ENCODE peak calls at places on chromosomes 5 and 9, in four cellular contexts. One of them, this sample, is unnamed.

GRCh38 chr9:12771891-12772290 is 2.9 kb upstream of the LURAP1L start:
- DNase-seq in ELR: peak
- DNase-seq in iPS-NIHi11: no peak
- DNase-seq in HuH-7.5: no peak
- DNase-seq in this sample: no peak

GRCh38 chr5:149323235-149324205 is 21.8 kb upstream of the GRPEL2 start:
- DNase-seq in ELR: no peak
- DNase-seq in iPS-NIHi11: no peak
- DNase-seq in HuH-7.5: no peak
- DNase-seq in this sample: no peak

GRCh38 chr9:116546711-116547581 is 140.2 kb upstream of the TRIM32 start:
- DNase-seq in ELR: peak
- DNase-seq in iPS-NIHi11: no peak
- DNase-seq in HuH-7.5: no peak
- DNase-seq in this sample: no peak

GRCh38 chr9:16553869-16554540 is 316.5 kb downstream of the BNC2 start:
- DNase-seq in ELR: no peak
- DNase-seq in iPS-NIHi11: no peak
- DNase-seq in HuH-7.5: no peak
- DNase-seq in this sample: no peak

GRCh38 chr5:88691945-88692868 is 190.8 kb downstream of the MEF2C start:
- DNase-seq in ELR: no peak
- DNase-seq in iPS-NIHi11: no peak
- DNase-seq in HuH-7.5: no peak
- DNase-seq in this sample: no peak

GRCh38 chr9:15524845-15525455 is 14.2 kb upstream of the PSIP1 start:
- DNase-seq in ELR: no peak
- DNase-seq in iPS-NIHi11: no peak
- DNase-seq in HuH-7.5: no peak
- DNase-seq in this sample: no peak

GRCh38 chr5:54544044-54544443 is 26.5 kb downstream of the SNX18 start:
- DNase-seq in ELR: no peak
- DNase-seq in iPS-NIHi11: no peak
- DNase-seq in HuH-7.5: no peak
- DNase-seq in this sample: no peak

GRCh38 chr5:137752873-137753226 is 1.3 kb downstream of the HNRNPA0 start:
- DNase-seq in ELR: peak
- DNase-seq in iPS-NIHi11: peak
- DNase-seq in HuH-7.5: no peak
- DNase-seq in this sample: no peak